ENCODE peak calls at places on chromosomes 2 and 18, in nine cellular contexts. P is effector memory CD8-positive, alpha-beta T cell; G is lower leg skin; I is CD8-positive, alpha-beta memory T cell; B is DND-41; X is AG08396; Z is H7; M is sigmoid colon; K is ovary. C is an unnamed sample.

GRCh38 chr2:145402706-145403277 is 882.9 kb upstream of the ZEB2 start:
- DNase-seq in X (no peak), G (no peak), I (no peak), M (no peak), P (no peak), B (no peak), K (no peak), Z (no peak), C (no peak)

GRCh38 chr2:180644709-180645108 is 335.7 kb upstream of the UBE2E3 start:
- DNase-seq in X (no peak), P (no peak), Z (no peak), M (no peak), K (no peak), G (no peak), I (no peak), B (no peak), C (no peak)

GRCh38 chr2:196925445-196925767 is 1.1 kb downstream of the PGAP1 start:
- DNase-seq in G (no peak), I (peak; percentile 4), B (no peak), X (no peak), M (no peak), K (no peak), P (no peak), Z (no peak), C (no peak)

GRCh38 chr18:79918089-79919011 is 33.1 kb downstream of the SLC66A2 start:
- DNase-seq in X (no peak), M (peak; percentile 37), B (no peak), K (no peak), P (no peak), I (no peak), G (peak; percentile 84), Z (peak; percentile 39), C (no peak)

GRCh38 chr2:29557268-29557667 is 364.1 kb downstream of the ALK start:
- DNase-seq in Z (no peak), X (no peak), K (no peak), B (no peak), P (no peak), I (no peak), G (no peak), M (no peak), C (no peak)

GRCh38 chr2:191366199-191366598 is 121.0 kb downstream of the MYO1B start:
- DNase-seq in B (no peak), I (no peak), P (no peak), K (no peak), M (no peak), X (peak; percentile 21), G (no peak), Z (no peak), C (no peak)

GRCh38 chr2:44044281-44044720 is 48.5 kb upstream of the LRPPRC start:
- DNase-seq in B (peak; percentile 85), X (peak; percentile 88), K (peak; percentile 62), Z (peak; percentile 81), I (peak; percentile 64), M (peak; percentile 87), P (peak; percentile 74), G (peak; percentile 95), C (peak; percentile 87)

GRCh38 chr2:95076705-95077520 is 44.7 kb downstream of the MRPS5 start:
- DNase-seq in Z (peak; percentile 85), B (peak; percentile 93), M (peak; percentile 73), G (peak; percentile 93), I (peak; percentile 88), X (peak; percentile 78), P (peak; percentile 80), K (peak; percentile 61), C (no peak)

GRCh38 chr18:49733896-49734585 is 79.3 kb downstream of the ACAA2 start:
- DNase-seq in P (no peak), M (no peak), X (no peak), B (no peak), I (no peak), Z (no peak), G (no peak), K (no peak), C (no peak)

GRCh38 chr2:151786077-151786476 is 42.1 kb downstream of the ARL5A start:
- DNase-seq in G (no peak), K (no peak), P (no peak), Z (no peak), M (no peak), I (no peak), X (no peak), B (no peak), C (no peak)

GRCh38 chr2:101516833-101517690 is 42.1 kb upstream of the RFX8 start:
- DNase-seq in X (peak; percentile 60), G (no peak), K (no peak), I (no peak), M (no peak), B (peak; percentile 80), Z (no peak), P (no peak), C (peak; percentile 93)

GRCh38 chr2:203830294-203831055 is 37.1 kb upstream of the CTLA4 start:
- DNase-seq in I (no peak), Z (no peak), K (no peak), G (no peak), B (no peak), X (no peak), P (no peak), M (no peak), C (no peak)

GRCh38 chr2:41966431-41966893 is 81.4 kb upstream of the PKDCC start:
- DNase-seq in P (no peak), G (peak; percentile 96), M (peak; percentile 92), K (peak; percentile 83), X (peak; percentile 86), B (no peak), I (no peak), Z (no peak), C (no peak)

GRCh38 chr2:109604597-109604996 is 9.2 kb downstream of the SEPTIN10 start:
- DNase-seq in I (no peak), Z (no peak), B (no peak), G (no peak), P (no peak), X (peak; percentile 56), M (no peak), K (no peak), C (no peak)

GRCh38 chr2:17518212-17519154 is at the start of gene RAD51AP2:
- DNase-seq in P (no peak), Z (peak; percentile 77), G (peak; percentile 95), K (peak; percentile 93), I (no peak), B (no peak), X (peak; percentile 81), M (peak; percentile 95), C (no peak)

GRCh38 chr2:211127501-211127900 is 571.1 kb downstream of the CPS1 start:
- DNase-seq in Z (no peak), K (no peak), I (no peak), G (no peak), X (no peak), M (no peak), B (no peak), P (no peak), C (no peak)

GRCh38 chr2:181916726-181917377 is 25.3 kb downstream of the ITPRID2 start:
- DNase-seq in K (no peak), M (no peak), G (no peak), X (no peak), P (no peak), B (no peak), Z (no peak), I (no peak), C (no peak)

GRCh38 chr2:190970170-190970569 is 43.8 kb downstream of the STAT1 start:
- DNase-seq in B (no peak), M (no peak), I (no peak), X (no peak), G (no peak), Z (no peak), P (no peak), K (no peak), C (no peak)

GRCh38 chr18:76970749-76971148 is 148.4 kb downstream of the ZNF236 start:
- DNase-seq in G (no peak), X (no peak), P (no peak), K (no peak), B (no peak), M (no peak), I (no peak), Z (no peak), C (no peak)

GRCh38 chr2:85705680-85706039 is 11.5 kb downstream of the GNLY start:
- DNase-seq in P (no peak), K (no peak), I (no peak), G (peak; percentile 90), M (peak; percentile 85), B (no peak), X (peak; percentile 81), Z (no peak), C (no peak)

GRCh38 chr2:85324639-85325465 is 2.9 kb downstream of the TGOLN2 start:
- DNase-seq in K (no peak), X (no peak), Z (no peak), B (no peak), M (peak; percentile 53), I (no peak), P (no peak), G (no peak), C (no peak)

GRCh38 chr18:48621240-48621639 is 82.4 kb downstream of the CTIF start:
- DNase-seq in B (no peak), Z (no peak), P (no peak), G (no peak), K (no peak), M (no peak), I (no peak), X (peak; percentile 79), C (no peak)

GRCh38 chr2:2849464-2850217 is 518.6 kb upstream of the MYT1L start:
- DNase-seq in P (no peak), K (no peak), B (no peak), Z (no peak), I (no peak), G (no peak), M (no peak), X (no peak), C (no peak)

GRCh38 chr2:70987386-70987785 is 7.3 kb downstream of the TEX261 start:
- DNase-seq in P (no peak), G (peak; percentile 68), Z (no peak), B (no peak), I (no peak), K (no peak), X (no peak), M (no peak), C (no peak)

GRCh38 chr18:31679133-31679731 is 5.1 kb downstream of the B4GALT6 start:
- DNase-seq in B (no peak), X (no peak), K (no peak), Z (no peak), M (no peak), P (no peak), G (no peak), I (no peak), C (no peak)

GRCh38 chr2:144083211-144083610 is 436.7 kb downstream of the ZEB2 start:
- DNase-seq in B (no peak), X (peak; percentile 60), P (no peak), K (no peak), Z (no peak), G (no peak), I (no peak), M (no peak), C (no peak)

GRCh38 chr2:79040967-79041582 is 15.6 kb downstream of the REG3G start:
- DNase-seq in M (no peak), I (no peak), B (no peak), K (no peak), X (no peak), Z (peak; percentile 19), G (no peak), P (no peak), C (no peak)

GRCh38 chr2:37377187-37377532 is 32.7 kb downstream of the QPCT start:
- DNase-seq in K (no peak), G (no peak), Z (no peak), B (no peak), M (no peak), P (no peak), X (peak; percentile 23), I (no peak), C (no peak)